ENCODE peak calls at places on chromosomes 4 and X, in ten cellular contexts. P is uterus, Q is HCT116, W is Peyer's patch, Z is heart left ventricle, D is H1, X is adrenal gland, F is esophagus squamous epithelium, E is body of pancreas, I is sigmoid colon. G is an unnamed sample. For H3K9me3, the result is how much of the 10 kb centered on the place peaks cover.

GRCh38 chr4:113620032-113620431 is 141.5 kb downstream of the CAMK2D start:
- DNase-seq in P (no peak), Q (no peak), W (no peak), Z (no peak), D (no peak), X (no peak), F (no peak), E (no peak), I (no peak), G (no peak)

GRCh38 chrX:64580035-64580434 is 184.8 kb upstream of the MTMR8 start:
- DNase-seq in P (no peak), Q (no peak), W (no peak), Z (no peak), D (no peak), X (no peak), F (no peak), E (no peak), I (no peak), G (no peak)

GRCh38 chrX:154064637-154065435 is 32.7 kb downstream of the MECP2 start:
- DNase-seq in P (no peak), Q (no peak), W (no peak), Z (no peak), D (no peak), X (no peak), F (no peak), E (no peak), I (peak), G (peak)

GRCh38 chrX:1649623-1650022 is 34.8 kb downstream of the ASMT start:
- DNase-seq in P (no peak), Q (no peak), W (no peak), Z (no peak), D (peak), X (no peak), F (no peak), E (no peak), I (no peak), G (no peak)

GRCh38 chr4:173182403-173182802 is 13.8 kb downstream of the GALNT7 start:
- DNase-seq in P (no peak), Q (peak), W (no peak), Z (no peak), D (no peak), X (peak), F (no peak), E (no peak), I (no peak), G (no peak)

GRCh38 chr4:151472711-151473110 is 63.7 kb downstream of the FHIP1A start:
- DNase-seq in P (no peak), Q (no peak), W (no peak), Z (no peak), D (no peak), X (no peak), F (no peak), E (no peak), I (no peak), G (no peak)

GRCh38 chr4:164464313-164464712 is 289.6 kb upstream of the SMIM31 start:
- DNase-seq in P (no peak), Q (no peak), W (no peak), Z (no peak), D (no peak), X (no peak), F (no peak), E (no peak), I (no peak), G (no peak)

GRCh38 chr4:1008840-1009646 is 2.4 kb upstream of the FGFRL1 start:
- DNase-seq in P (peak), Q (no peak), W (peak), Z (peak), D (no peak), X (no peak), F (no peak), E (peak), I (peak), G (peak)

GRCh38 chr4:166432842-166433241 is 559.8 kb downstream of the TLL1 start:
- DNase-seq in P (no peak), Q (no peak), W (no peak), Z (no peak), D (no peak), X (no peak), F (no peak), E (no peak), I (no peak), G (no peak)

GRCh38 chr4:140237616-140238352 is 83.8 kb upstream of the MAML3 start:
- DNase-seq in P (peak), Q (no peak), W (peak), Z (peak), D (peak), X (peak), F (peak), E (peak), I (peak), G (peak)

GRCh38 chrX:70033348-70033747 is 16.4 kb downstream of the AWAT2 start:
- DNase-seq in P (no peak), Q (peak), W (no peak), Z (no peak), D (no peak), X (peak), F (no peak), E (peak), I (no peak), G (peak)

DNA sequence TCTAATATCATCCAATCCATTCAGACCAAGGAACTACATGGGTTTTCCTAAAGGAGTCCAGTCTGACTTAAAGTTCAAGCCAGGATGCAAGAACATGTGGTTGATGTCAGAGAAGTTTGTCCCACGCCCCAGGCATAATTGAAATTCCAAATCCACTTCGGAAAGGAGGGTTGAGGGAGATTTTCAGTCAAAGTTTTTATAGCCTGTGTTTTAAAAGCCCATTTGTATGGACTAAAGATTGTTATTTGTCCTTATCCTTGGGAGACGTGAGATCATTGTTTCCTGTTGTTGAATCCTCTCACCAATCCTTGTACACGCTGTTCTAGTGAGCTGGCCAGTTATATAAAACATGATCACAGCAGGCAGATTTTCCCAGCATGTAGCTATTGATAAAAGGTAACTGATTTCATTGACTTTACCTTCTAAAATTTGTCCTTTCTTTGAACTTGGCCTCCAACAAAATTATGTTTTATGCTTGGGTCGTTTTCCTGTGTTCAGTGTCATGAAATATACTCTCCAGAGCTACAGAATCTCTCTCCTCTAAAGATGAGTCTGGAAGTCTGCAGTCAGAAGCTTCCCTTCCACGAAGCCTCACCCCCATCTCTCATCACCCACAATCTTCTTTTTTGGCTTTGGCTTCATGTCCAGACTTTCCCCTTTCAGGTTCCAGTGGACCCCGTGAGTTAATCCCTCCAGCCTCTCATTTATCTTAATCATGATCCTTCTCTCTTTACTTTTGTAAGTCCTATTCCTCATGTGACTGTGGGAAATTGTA is 92.9 kb downstream of the ATP10D start:
- DNase-seq in P (peak), Q (no peak), W (no peak), Z (no peak), D (no peak), X (no peak), F (no peak), E (peak), I (peak), G (no peak)
- H3K27ac ChIP-seq in P (peak), Q (no peak), W (no peak), Z (peak), D (no peak), X (peak), F (no peak), E (peak), I (peak), G (peak)

DNA sequence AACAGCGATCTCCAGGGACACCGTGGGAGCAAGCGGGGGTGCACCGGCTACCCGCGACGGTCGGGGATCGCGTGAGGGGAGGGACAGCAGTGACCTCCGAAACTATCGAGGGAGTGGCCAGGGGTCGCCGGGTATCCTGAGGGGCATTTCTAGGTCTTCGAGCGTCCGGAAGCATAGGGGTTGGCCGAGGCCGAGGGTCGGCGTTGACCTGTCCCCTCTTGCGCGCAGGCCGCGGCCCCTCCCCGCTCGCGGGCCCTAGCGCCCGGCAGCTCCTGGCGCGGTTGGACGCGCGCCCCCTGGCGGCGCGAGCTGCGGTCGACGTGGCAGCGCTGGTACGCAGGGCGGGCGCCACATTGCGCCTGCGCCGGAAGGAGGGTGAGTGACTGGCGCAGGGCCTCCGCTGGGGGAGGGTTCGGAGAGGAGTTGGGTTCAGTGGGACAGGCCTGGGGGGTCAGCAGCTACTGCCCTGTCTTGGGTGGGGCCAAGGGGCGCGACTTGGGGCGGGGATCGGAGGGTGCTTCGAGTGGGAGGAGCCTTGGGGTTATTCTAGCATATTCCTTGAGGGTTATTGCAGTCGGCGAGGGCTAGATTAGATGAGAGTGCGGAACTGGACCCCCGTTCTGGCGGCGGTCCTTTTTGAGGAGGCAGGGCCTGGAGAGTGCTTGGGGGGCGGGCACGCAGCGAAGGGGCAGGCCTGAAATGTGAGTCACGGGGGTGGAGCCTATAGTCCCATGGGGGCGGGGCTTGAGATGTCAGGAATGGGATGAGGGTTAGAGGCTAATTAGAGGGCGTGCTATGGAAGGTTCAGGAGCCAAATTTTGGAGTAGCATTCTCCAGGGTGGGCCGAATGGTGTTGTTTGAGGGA is 1.2 kb downstream of the MAGIX start:
- DNase-seq in P (peak), Q (peak), W (peak), Z (peak), D (peak), X (peak), F (no peak), E (peak), I (peak), G (peak)
- TF ChIP-seq POLR2A in P (peak), Q (peak), W (peak), Z (peak), D (no peak), X (peak), F (peak), E (peak), I (no peak), G (no peak)

DNA sequence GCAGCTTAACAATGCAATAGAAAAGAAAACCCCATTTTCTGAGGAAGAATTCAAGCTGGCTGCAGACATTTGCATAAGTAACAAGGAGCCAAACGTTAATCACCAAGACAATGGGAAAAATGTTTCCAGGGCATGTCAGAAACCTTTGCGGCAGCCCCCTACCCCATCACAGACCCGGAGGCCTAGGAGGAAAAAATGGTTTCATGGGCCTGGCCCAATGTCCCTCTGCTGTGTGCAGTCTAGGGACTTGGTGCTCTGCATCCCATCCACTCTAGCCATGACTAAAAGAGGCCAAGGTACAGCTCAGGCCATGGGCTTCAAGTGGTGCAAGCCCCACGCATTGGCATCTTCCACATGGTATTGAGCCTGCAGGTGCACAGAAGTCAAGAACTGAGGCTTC is 147.0 kb upstream of the NR3C2 start:
- DNase-seq in P (no peak), Q (no peak), W (no peak), Z (no peak), D (no peak), X (no peak), F (no peak), E (no peak), I (no peak), G (no peak)
- H3K9me3 ChIP-seq in P (under half), Q (under half), W (under half), Z (under half), D (under half), X (under half), F (under half), E (under half), I (under half), G (under half)

DNA sequence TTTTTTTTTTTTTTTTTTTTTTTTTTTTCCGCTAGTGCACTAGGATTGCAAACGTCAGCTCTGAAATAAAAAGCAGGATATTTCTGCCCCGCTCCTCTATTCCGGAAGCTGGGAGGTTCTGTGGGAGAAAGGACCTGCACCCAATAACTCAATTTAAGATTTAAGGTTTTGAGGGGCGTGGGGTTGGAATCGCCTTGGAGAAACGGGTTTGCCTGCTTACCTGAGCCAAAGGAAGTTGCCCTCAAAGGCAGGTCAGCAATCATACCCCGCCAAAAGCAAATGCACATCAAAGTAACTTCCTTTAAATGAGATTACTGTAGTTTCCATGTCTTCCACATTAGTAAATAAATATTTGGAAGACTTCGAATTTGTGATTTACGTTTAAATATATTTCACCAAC is 952 bp upstream of the HS3ST1 start:
- DNase-seq in P (no peak), Q (no peak), W (no peak), Z (no peak), D (no peak), X (no peak), F (no peak), E (no peak), I (no peak), G (no peak)
- H3K27ac ChIP-seq in P (peak), Q (peak), W (peak), Z (no peak), D (no peak), X (no peak), F (peak), E (no peak), I (peak), G (no peak)

GRCh38 chr4:137531951-137532868 is at the start of gene PCDH18:
- DNase-seq in P (peak), Q (no peak), W (peak), Z (peak), D (peak), X (peak), F (peak), E (peak), I (peak), G (peak)
- TF ChIP-seq POLR2A in P (peak), Q (no peak), W (no peak), Z (peak), D (peak), X (peak), F (peak), E (peak), I (peak), G (no peak)

GRCh38 chr4:154366956-154367355 is 124.6 kb downstream of the DCHS2 start:
- DNase-seq in P (no peak), Q (no peak), W (no peak), Z (peak), D (no peak), X (no peak), F (no peak), E (no peak), I (no peak), G (peak)
- H3K9me3 ChIP-seq in P (under half), Q (under half), W (under half), Z (under half), D (under half), X (under half), F (under half), E (under half), I (under half), G (under half)

GRCh38 chr4:9924750-9925149 is 96.5 kb downstream of the SLC2A9 start:
- DNase-seq in P (no peak), Q (no peak), W (no peak), Z (no peak), D (no peak), X (no peak), F (no peak), E (no peak), I (no peak), G (no peak)
- H3K27ac ChIP-seq in P (no peak), Q (no peak), W (no peak), Z (no peak), D (no peak), X (no peak), F (no peak), E (no peak), I (no peak), G (no peak)

GRCh38 chr4:176320340-176320975 is 692 bp downstream of the SPCS3 start:
- DNase-seq in P (peak), Q (peak), W (peak), Z (peak), D (no peak), X (peak), F (peak), E (peak), I (peak), G (peak)
- TF ChIP-seq POLR2A in P (peak), Q (no peak), W (no peak), Z (no peak), D (no peak), X (peak), F (peak), E (peak), I (no peak), G (peak)

DNA sequence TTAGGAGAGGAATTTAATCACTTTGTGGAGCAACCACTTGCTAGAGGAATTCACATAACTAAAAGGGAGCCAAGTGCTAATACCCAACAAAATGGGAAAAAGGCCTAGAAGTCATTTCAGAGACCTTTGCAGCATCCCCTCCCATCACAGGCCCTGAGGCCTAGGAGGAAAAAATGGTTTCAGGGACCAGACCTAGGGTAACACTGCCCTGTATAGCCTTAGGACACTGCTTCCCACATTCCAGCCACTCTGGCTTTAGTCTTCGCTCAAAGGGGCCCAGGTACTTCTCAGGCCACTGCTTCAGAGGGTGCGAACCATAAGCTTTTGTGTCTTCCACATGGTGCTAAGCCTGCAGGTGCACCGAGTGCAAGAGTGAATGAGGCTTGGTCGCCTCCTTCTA is 19.1 kb downstream of the SPANXN2 start:
- DNase-seq in P (no peak), Q (no peak), W (no peak), Z (no peak), D (no peak), X (no peak), F (no peak), E (no peak), I (no peak), G (no peak)
- H3K9me3 ChIP-seq in P (under half), Q (under half), W (under half), Z (under half), D (under half), X (under half), F (under half), E (under half), I (under half), G (under half)

G was measured in thyroid gland.